ENCODE peak calls at places on chromosomes 4 and X, in eight cellular contexts. R is foreskin fibroblast, M is HFF-Myc, N is cardiac muscle cell, Q is AG10803, W is upper lobe of right lung, Y is fibroblast of lung, J is heart right ventricle. O is an unnamed sample.

GRCh38 chr4:51906167-51906647 is 63.3 kb downstream of the DCUN1D4 start:
- DNase-seq in N (no peak), M (no peak), J (no peak), Y (no peak), W (no peak), R (no peak), Q (no peak), O (no peak)

GRCh38 chr4:106796866-106797265 is 239.2 kb downstream of the DKK2 start:
- DNase-seq in M (no peak), Q (peak), R (no peak), Y (no peak), W (no peak), J (no peak), N (no peak), O (peak)

GRCh38 chrX:134669378-134670098 is 11.3 kb upstream of the PLAC1 start:
- DNase-seq in N (no peak), J (peak), M (peak), W (peak), Q (peak), R (peak), Y (peak), O (peak)

GRCh38 chr4:136637071-136637777 is 895.1 kb downstream of the PCDH18 start:
- DNase-seq in N (peak), M (no peak), Q (no peak), R (no peak), J (no peak), Y (peak), W (no peak), O (no peak)

GRCh38 chr4:35993606-35994005 is 250.7 kb downstream of the ARAP2 start:
- DNase-seq in Q (no peak), N (no peak), J (no peak), M (no peak), W (no peak), R (no peak), Y (no peak), O (no peak)

GRCh38 chr4:28232376-28232775 is 1371.7 kb downstream of the STIM2 start:
- DNase-seq in Q (no peak), R (no peak), N (no peak), W (no peak), J (no peak), Y (no peak), M (no peak), O (no peak)

GRCh38 chrX:133660356-133660755 is 245.1 kb upstream of the GPC4 start:
- DNase-seq in N (no peak), Y (peak), M (no peak), W (no peak), J (no peak), Q (peak), R (peak), O (no peak)

GRCh38 chr4:38072578-38072977 is 112.4 kb downstream of the PTTG2 start:
- DNase-seq in J (no peak), Q (no peak), W (no peak), R (no peak), N (no peak), Y (peak), M (no peak), O (no peak)

GRCh38 chr4:26873391-26874026 is 12.9 kb downstream of the STIM2 start:
- DNase-seq in N (no peak), Y (no peak), W (no peak), R (no peak), M (no peak), Q (no peak), J (no peak), O (no peak)

GRCh38 chr4:46404961-46405360 is 15.0 kb upstream of the GABRA2 start:
- DNase-seq in W (no peak), J (no peak), N (peak), Y (peak), R (no peak), Q (no peak), M (no peak), O (no peak)

GRCh38 chr4:76902233-76902890 is 4.4 kb upstream of the SOWAHB start:
- DNase-seq in M (no peak), Q (no peak), R (no peak), W (no peak), N (no peak), J (no peak), Y (no peak), O (no peak)

DNA sequence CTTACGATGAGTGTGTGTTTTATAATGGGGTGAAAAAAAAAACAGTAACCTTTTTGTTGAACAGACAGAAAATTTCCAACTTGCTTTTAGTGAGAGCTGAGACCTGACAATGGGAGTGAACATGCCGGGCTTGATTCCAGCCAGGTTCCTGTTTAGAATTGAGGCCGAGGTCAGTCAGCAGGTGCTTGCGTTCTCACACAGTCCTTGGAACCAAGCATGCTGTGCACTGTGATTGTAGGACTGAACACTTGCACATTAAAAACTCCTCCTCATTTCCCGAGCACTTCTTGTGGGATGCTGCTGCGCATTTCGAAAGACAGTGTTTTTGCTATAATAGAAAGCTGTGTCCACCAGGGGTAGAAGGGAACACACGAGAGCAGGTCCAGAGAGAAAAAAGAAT is 51.8 kb downstream of the TMEM131L start:
- DNase-seq in R (no peak), J (no peak), N (no peak), Q (no peak), Y (no peak), M (no peak), W (no peak), O (no peak)
- TF ChIP-seq CTCF in R (no peak), J (no peak), N (no peak), Q (no peak), Y (no peak), M (no peak), W (no peak), O (no peak)

GRCh38 chr4:80259012-80259411 is 7.5 kb upstream of the FGF5 start:
- DNase-seq in Y (no peak), N (no peak), Q (no peak), W (no peak), R (no peak), J (no peak), M (no peak), O (no peak)

GRCh38 chr4:80261989-80262600 is 4.4 kb upstream of the FGF5 start:
- DNase-seq in M (no peak), W (no peak), R (no peak), Y (no peak), N (no peak), J (no peak), Q (no peak), O (no peak)

GRCh38 chr4:80254114-80254513 is 12.3 kb upstream of the FGF5 start:
- DNase-seq in Y (no peak), R (no peak), M (no peak), Q (no peak), W (no peak), N (no peak), J (no peak), O (no peak)

GRCh38 chr4:80255374-80256095 is 10.9 kb upstream of the FGF5 start:
- DNase-seq in N (no peak), Q (peak), M (no peak), R (peak), Y (no peak), J (no peak), W (no peak), O (peak)

DNA sequence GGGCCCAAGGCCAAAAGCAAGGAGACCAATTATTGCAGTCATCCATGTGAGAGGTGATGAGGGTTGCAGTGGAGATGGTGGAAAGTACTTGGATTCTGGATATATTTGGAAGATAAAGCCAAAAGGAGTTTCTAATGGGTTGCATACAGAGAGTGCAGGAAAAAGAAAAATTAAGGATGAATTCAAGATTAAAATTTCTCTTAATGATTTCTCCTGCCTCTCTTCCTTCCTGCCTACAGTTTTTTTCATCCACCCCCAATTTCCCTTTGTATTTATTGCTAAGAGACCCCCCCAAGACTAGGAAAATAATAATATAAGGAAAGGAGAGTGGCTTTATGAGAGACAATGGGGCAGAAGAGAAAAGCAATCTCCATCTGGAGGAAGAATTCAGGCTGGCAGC is 8.6 kb upstream of the FGF5 start:
- DNase-seq in Y (no peak), M (no peak), W (no peak), J (no peak), N (no peak), Q (no peak), R (no peak), O (no peak)
- H3K4me3 ChIP-seq in Y (no peak), M (no peak), W (no peak), J (no peak), N (no peak), Q (no peak), R (no peak), O (no peak)

GRCh38 chrX:115378471-115378870 is 89.0 kb downstream of the LUZP4 start:
- DNase-seq in M (no peak), R (peak), N (no peak), Y (peak), W (no peak), J (no peak), Q (peak), O (peak)
- TF ChIP-seq CTCF in M (no peak), R (no peak), N (peak), Y (no peak), W (no peak), J (no peak), Q (peak), O (peak)

GRCh38 chr4:42149004-42149403 is 3.5 kb downstream of the BEND4 start:
- DNase-seq in J (no peak), R (no peak), M (no peak), W (no peak), Y (no peak), N (no peak), Q (no peak), O (no peak)

GRCh38 chr4:42152507-42153504 is at the start of gene BEND4:
- DNase-seq in M (no peak), W (no peak), Q (no peak), N (no peak), J (no peak), Y (no peak), R (no peak), O (no peak)

GRCh38 chr4:42148453-42148852 is 4.0 kb downstream of the BEND4 start:
- DNase-seq in J (no peak), Y (no peak), R (no peak), M (no peak), N (no peak), Q (no peak), W (no peak), O (no peak)

GRCh38 chr4:42150653-42151567 is 1.5 kb downstream of the BEND4 start:
- DNase-seq in M (no peak), N (peak), Y (no peak), W (no peak), J (peak), R (no peak), Q (no peak), O (no peak)

GRCh38 chr4:42151568-42152506 is 618 bp downstream of the BEND4 start:
- DNase-seq in N (peak), R (no peak), J (no peak), W (no peak), M (no peak), Q (no peak), Y (no peak), O (no peak)
- H3K4me3 ChIP-seq in N (peak), R (no peak), J (peak), W (peak), M (no peak), Q (no peak), Y (peak), O (no peak)

GRCh38 chr4:151772322-151772721 is 11.5 kb upstream of the GATB start:
- DNase-seq in W (no peak), R (no peak), N (no peak), Q (no peak), M (no peak), J (no peak), Y (no peak), O (no peak)

GRCh38 chr4:151771664-151772063 is 10.9 kb upstream of the GATB start:
- DNase-seq in N (no peak), W (no peak), Q (peak), R (peak), Y (no peak), M (no peak), J (no peak), O (no peak)

GRCh38 chr4:151768835-151769234 is 8.0 kb upstream of the GATB start:
- DNase-seq in Q (no peak), N (no peak), Y (no peak), W (no peak), J (no peak), M (no peak), R (no peak), O (no peak)

GRCh38 chr4:151770154-151770553 is 9.3 kb upstream of the GATB start:
- DNase-seq in Y (no peak), N (no peak), Q (no peak), W (no peak), R (no peak), M (no peak), J (no peak), O (no peak)

GRCh38 chr4:151766691-151767090 is 5.9 kb upstream of the GATB start:
- DNase-seq in R (no peak), W (no peak), M (no peak), N (no peak), Q (no peak), Y (no peak), J (no peak), O (no peak)
- TF ChIP-seq CTCF in R (no peak), W (no peak), M (no peak), N (no peak), Q (no peak), Y (no peak), J (no peak), O (no peak)

DNA sequence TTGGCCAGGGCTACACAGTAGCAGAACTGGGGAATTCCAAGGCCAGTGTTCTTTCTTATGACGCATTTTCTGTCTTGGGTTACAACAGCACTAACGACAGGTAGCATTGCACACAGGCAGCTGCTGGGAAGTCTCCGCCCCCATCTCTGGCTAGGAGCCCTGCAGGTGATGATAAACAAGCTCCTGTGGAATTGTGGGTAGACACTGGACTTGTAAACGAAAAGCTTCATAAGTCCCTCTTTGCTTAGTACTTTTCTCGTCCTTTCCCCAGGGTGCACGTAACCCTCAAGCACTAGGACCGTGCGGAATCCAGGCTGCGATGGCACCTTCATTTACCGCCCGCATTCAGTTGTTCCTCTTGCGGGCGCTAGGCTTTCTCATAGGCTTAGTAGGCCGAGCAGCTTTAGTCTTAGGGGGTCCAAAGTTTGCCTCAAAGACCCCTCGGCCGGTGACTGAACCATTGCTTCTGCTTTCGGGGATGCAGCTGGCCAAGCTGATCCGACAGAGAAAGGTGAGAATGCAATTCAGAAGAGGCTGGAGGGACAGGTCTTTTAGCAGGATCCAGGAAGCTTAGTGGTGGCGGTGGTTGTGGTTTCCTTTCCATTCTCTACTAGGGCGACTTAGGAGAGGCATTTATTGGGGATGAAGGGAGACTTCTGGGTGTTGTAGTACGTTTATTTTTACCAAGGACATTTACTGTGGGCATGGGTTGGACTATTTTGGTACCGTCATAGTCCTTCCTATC is at the start of gene FAAH2:
- DNase-seq in M (no peak), Q (no peak), R (no peak), Y (no peak), J (no peak), N (peak), W (peak), O (no peak)
- H3K4me3 ChIP-seq in M (no peak), Q (no peak), R (no peak), Y (no peak), J (peak), N (peak), W (peak), O (no peak)

DNA sequence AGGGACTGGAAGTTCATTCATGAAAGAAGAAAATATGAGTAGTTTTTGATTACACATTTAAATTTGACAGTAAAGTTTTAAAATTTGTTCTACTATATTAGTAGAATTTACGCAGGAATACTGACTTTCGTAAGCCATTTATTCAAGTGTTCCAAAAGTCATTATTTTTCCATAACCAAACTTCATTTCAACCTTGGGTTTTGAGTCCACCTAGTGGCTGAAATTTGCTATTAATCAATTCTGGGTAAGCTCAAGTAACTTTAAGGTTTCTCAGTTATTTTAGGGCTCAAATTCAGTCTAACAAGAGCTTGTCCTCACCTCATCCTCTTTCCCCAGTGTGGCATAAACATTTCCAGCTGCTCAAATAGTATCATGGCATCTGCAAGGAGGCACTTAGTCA is 175.4 kb downstream of the SH3BGRL start:
- DNase-seq in W (no peak), Y (peak), Q (peak), M (peak), N (peak), R (peak), J (no peak), O (peak)
- TF ChIP-seq CTCF in W (peak), Y (peak), Q (peak), M (peak), N (peak), R (peak), J (peak), O (peak)

O was measured in AG09309.